ENCODE peak calls at places on chromosomes 1 and 21, in nine cellular contexts. U is upper lobe of right lung, S is mucosa of descending colon, C is GM12865, J is AG09309, T is ovary, E is B cell, H is AG10803, R is brain microvascular endothelial cell. Z is an unnamed sample.

GRCh38 chr1:15355968-15356621 is 53.6 kb upstream of the EFHD2 start:
- DNase-seq in U (no peak), S (no peak), C (peak; percentile 36), J (no peak), T (no peak), E (no peak), H (peak; percentile 72), R (peak; percentile 58), Z (no peak)

GRCh38 chr1:201221201-201221846 is 30.7 kb downstream of the IGFN1 start:
- DNase-seq in U (no peak), S (no peak), C (no peak), J (no peak), T (no peak), E (no peak), H (no peak), R (no peak), Z (no peak)

GRCh38 chr1:45097944-45098343 is 85.9 kb downstream of the UROD start:
- DNase-seq in U (no peak), S (no peak), C (no peak), J (no peak), T (no peak), E (no peak), H (no peak), R (peak; percentile 2), Z (no peak)

GRCh38 chr1:180168786-180169640 is 14.3 kb downstream of the QSOX1 start:
- DNase-seq in U (peak; percentile 78), S (peak; percentile 85), C (peak; percentile 59), J (no peak), T (no peak), E (peak; percentile 58), H (no peak), R (no peak), Z (no peak)

GRCh38 chr1:34066921-34067603 is 98.0 kb downstream of the CSMD2 start:
- DNase-seq in U (no peak), S (no peak), C (no peak), J (peak; percentile 65), T (no peak), E (no peak), H (peak; percentile 91), R (no peak), Z (no peak)

GRCh38 chr1:231584117-231584516 is 42.5 kb upstream of the DISC1 start:
- DNase-seq in U (no peak), S (peak; percentile 26), C (peak; percentile 29), J (peak; percentile 51), T (no peak), E (no peak), H (peak; percentile 69), R (peak; percentile 85), Z (no peak)

GRCh38 chr1:36831171-36831810 is 203.0 kb downstream of the GRIK3 start:
- DNase-seq in U (no peak), S (no peak), C (no peak), J (no peak), T (no peak), E (no peak), H (no peak), R (no peak), Z (no peak)

GRCh38 chr1:232340448-232340847 is 289.5 kb downstream of the SIPA1L2 start:
- DNase-seq in U (no peak), S (no peak), C (no peak), J (no peak), T (no peak), E (no peak), H (peak; percentile 5), R (no peak), Z (no peak)

GRCh38 chr1:156524481-156524869 is 23.9 kb upstream of the MEF2D start:
- DNase-seq in U (peak; percentile 8), S (no peak), C (peak; percentile 66), J (no peak), T (no peak), E (no peak), H (no peak), R (no peak), Z (no peak)

GRCh38 chr21:27734146-27734545 is 767.3 kb upstream of the ADAMTS5 start:
- DNase-seq in U (no peak), S (no peak), C (no peak), J (peak; percentile 17), T (no peak), E (no peak), H (peak; percentile 74), R (peak; percentile 82), Z (no peak)

GRCh38 chr21:38306407-38306806 is 49.6 kb downstream of the KCNJ15 start:
- DNase-seq in U (no peak), S (no peak), C (no peak), J (no peak), T (no peak), E (no peak), H (peak; percentile 69), R (peak; percentile 85), Z (no peak)

GRCh38 chr1:194069168-194069830 is 882.9 kb upstream of the B3GALT2 start:
- DNase-seq in U (no peak), S (no peak), C (no peak), J (no peak), T (no peak), E (no peak), H (no peak), R (no peak), Z (no peak)

GRCh38 chr1:35426097-35426586 is 131.1 kb downstream of the KIAA0319L start:
- DNase-seq in U (no peak), S (no peak), C (no peak), J (no peak), T (no peak), E (no peak), H (no peak), R (no peak), Z (no peak)

GRCh38 chr1:117886101-117886795 is 43.2 kb downstream of the GDAP2 start:
- DNase-seq in U (no peak), S (no peak), C (no peak), J (peak; percentile 21), T (no peak), E (no peak), H (peak; percentile 65), R (peak; percentile 12), Z (no peak)

GRCh38 chr1:97190326-97190725 is 468.7 kb downstream of the PTBP2 start:
- DNase-seq in U (no peak), S (no peak), C (no peak), J (no peak), T (no peak), E (no peak), H (peak; percentile 63), R (peak; percentile 8), Z (no peak)

GRCh38 chr1:97186381-97186780 is 464.8 kb downstream of the PTBP2 start:
- DNase-seq in U (no peak), S (no peak), C (peak; percentile 24), J (no peak), T (no peak), E (no peak), H (no peak), R (peak; percentile 10), Z (no peak)
- TF ChIP-seq CTCF in U (no peak), S (no peak), C (no peak), J (peak; percentile 18), T (no peak), E (no peak), H (peak; percentile 17), R (peak; percentile 44), Z (no peak)

DNA sequence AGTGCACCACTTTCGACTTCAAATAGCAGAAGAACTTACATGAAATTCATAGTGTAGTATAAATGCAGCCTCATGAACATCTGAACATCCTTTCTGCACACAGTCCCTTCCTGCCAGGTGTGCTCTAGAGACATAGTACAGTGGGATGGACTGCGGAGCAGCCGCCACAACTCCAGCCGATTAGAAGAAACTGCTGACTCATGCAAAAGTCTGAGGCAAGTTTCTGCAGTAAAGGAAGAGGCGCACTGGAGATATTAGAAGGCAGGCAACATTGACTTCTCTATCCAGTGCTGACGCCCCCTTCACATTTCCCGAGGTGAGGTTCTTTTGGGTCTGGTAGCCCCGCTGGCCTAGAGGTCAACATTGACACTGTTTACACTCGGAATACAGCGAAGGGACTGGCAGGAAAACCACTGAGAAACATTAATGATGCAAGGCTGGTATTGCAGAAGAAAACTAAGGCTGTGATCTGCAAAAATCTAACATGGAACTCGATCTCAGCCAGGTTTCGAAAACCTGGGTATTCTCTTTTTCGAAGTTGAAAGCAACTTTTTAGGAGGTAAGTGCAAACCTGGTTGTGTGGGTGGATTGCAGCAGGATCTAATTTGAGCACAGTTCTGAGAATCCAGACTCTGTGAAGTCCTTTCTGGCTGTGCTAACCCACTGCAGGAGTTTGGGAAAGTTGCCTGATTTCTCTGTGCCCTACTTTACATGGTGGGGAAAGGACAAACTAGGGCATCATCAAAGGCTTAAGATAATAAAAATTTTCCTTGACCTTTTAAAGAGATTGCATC is 90.7 kb downstream of the CDC7 start:
- DNase-seq in U (no peak), S (no peak), C (peak; percentile 22), J (no peak), T (no peak), E (no peak), H (no peak), R (no peak), Z (no peak)
- TF ChIP-seq CTCF in U (no peak), S (no peak), C (no peak), J (no peak), T (no peak), E (no peak), H (no peak), R (no peak), Z (no peak)

DNA sequence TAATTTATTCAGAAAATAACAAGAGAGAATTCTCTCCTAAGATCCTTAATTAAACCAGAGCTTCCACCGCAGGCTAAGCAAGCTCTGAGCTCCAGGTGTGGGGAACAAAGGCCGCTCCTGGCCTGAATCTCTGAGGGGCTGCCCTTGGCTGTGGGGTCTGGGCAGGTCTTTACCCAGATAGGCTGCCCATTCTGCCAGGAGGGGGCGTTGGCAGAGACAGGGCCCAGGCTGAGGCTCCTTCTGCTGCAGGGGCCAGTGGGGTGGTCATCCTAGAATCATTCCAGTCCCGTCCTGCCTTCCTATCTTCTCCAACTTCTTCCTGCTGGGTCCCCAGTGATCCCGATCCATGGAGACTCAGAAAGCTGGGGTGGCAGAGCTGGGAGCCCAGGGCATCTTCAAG is 82.9 kb upstream of the POU3F1 start:
- DNase-seq in U (no peak), S (no peak), C (no peak), J (no peak), T (no peak), E (no peak), H (no peak), R (no peak), Z (no peak)
- TF ChIP-seq CTCF in U (no peak), S (no peak), C (peak; percentile 21), J (no peak), T (no peak), E (no peak), H (no peak), R (peak; percentile 27), Z (no peak)

DNA sequence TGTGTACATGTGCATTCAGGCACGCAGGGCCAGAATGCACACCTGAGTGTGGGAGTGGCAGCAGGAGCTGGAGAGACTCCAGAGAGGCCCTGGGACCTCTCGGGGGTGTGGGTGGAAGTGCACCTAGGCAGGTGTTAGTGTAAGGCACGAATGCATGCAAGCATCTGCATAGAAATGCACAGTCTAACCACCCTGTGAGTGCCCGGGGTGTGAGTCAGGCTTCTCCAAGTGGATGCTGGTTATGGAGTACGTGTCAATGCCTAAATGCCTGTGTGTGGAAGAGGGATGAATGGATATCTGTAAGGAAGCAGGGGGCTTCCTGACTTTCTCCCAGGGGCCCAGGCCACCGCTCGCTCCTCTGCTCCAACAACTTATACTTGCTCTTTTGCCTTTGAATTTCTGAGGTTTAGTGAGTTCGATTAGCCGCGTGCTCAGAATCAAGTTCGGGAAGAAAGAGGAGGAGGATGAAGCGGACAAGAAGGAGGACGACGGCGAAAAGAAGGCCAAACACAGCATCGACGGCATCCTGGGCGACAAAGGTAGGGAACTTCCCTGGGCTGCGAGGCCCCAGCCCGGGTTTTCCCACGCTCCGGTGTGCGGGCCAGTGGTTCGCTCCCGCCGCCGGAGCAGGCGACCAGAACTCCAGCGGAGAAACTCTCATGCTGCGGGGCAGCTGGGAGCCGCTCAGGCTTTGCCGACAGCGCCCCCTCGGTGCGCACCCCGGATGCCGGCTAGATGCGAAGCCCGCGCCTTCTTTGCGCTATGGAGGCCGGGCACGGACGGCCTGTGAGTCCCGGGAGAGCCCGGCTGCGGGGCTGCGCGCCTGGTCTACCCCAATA is 5.4 kb downstream of the PAX7 start:
- DNase-seq in U (no peak), S (no peak), C (no peak), J (no peak), T (no peak), E (no peak), H (peak; percentile 3), R (no peak), Z (no peak)
- TF ChIP-seq CTCF in U (no peak), S (no peak), C (no peak), J (no peak), T (no peak), E (no peak), H (no peak), R (no peak), Z (no peak)

Z was measured in mesothelial cell of epicardium.